ENCODE peak calls at places on chromosomes 11 and 22, in ten cellular contexts. One of them, this sample, is unnamed.

GRCh38 chr11:44255406-44256071 is 54.4 kb downstream of the ALX4 start:
- DNase-seq in psoas muscle: no peak
- DNase-seq in OCI-LY7: no peak
- DNase-seq in thoracic aorta: no peak
- DNase-seq in left ventricle myocardium inferior: no peak
- DNase-seq in NB4: no peak
- DNase-seq in AG09309: no peak
- DNase-seq in MM.1S: no peak
- DNase-seq in lower lobe of right lung: no peak
- DNase-seq in GM23338: no peak
- DNase-seq in this sample: no peak

GRCh38 chr11:14980854-14981253 is 8.7 kb upstream of the CALCA start:
- DNase-seq in psoas muscle: no peak
- DNase-seq in OCI-LY7: no peak
- DNase-seq in thoracic aorta: no peak
- DNase-seq in left ventricle myocardium inferior: no peak
- DNase-seq in NB4: no peak
- DNase-seq in AG09309: peak; percentile 38
- DNase-seq in MM.1S: no peak
- DNase-seq in lower lobe of right lung: no peak
- DNase-seq in GM23338: no peak
- DNase-seq in this sample: no peak

GRCh38 chr22:49014227-49015201 is 813.2 kb downstream of the BRD1 start:
- DNase-seq in psoas muscle: no peak
- DNase-seq in OCI-LY7: no peak
- DNase-seq in thoracic aorta: no peak
- DNase-seq in left ventricle myocardium inferior: no peak
- DNase-seq in NB4: no peak
- DNase-seq in AG09309: no peak
- DNase-seq in MM.1S: no peak
- DNase-seq in lower lobe of right lung: peak; percentile 38
- DNase-seq in GM23338: no peak
- DNase-seq in this sample: no peak

GRCh38 chr11:90220391-90220790 is 2.5 kb downstream of the CHORDC1 start:
- DNase-seq in psoas muscle: no peak
- DNase-seq in OCI-LY7: no peak
- DNase-seq in thoracic aorta: no peak
- DNase-seq in left ventricle myocardium inferior: no peak
- DNase-seq in NB4: peak; percentile 55
- DNase-seq in AG09309: peak; percentile 20
- DNase-seq in MM.1S: no peak
- DNase-seq in lower lobe of right lung: no peak
- DNase-seq in GM23338: no peak
- DNase-seq in this sample: no peak

GRCh38 chr11:65927904-65928397 is 8.7 kb downstream of the DRAP1 start:
- DNase-seq in psoas muscle: no peak
- DNase-seq in OCI-LY7: peak; percentile 46
- DNase-seq in thoracic aorta: no peak
- DNase-seq in left ventricle myocardium inferior: no peak
- DNase-seq in NB4: peak; percentile 50
- DNase-seq in AG09309: no peak
- DNase-seq in MM.1S: peak; percentile 94
- DNase-seq in lower lobe of right lung: peak; percentile 65
- DNase-seq in GM23338: no peak
- DNase-seq in this sample: no peak

GRCh38 chr11:2209900-2210321 is 38.3 kb upstream of the TH start:
- DNase-seq in psoas muscle: peak; percentile 7
- DNase-seq in OCI-LY7: no peak
- DNase-seq in thoracic aorta: no peak
- DNase-seq in left ventricle myocardium inferior: no peak
- DNase-seq in NB4: no peak
- DNase-seq in AG09309: no peak
- DNase-seq in MM.1S: no peak
- DNase-seq in lower lobe of right lung: no peak
- DNase-seq in GM23338: no peak
- DNase-seq in this sample: no peak

GRCh38 chr11:10379433-10379832 is 74.6 kb downstream of the ADM start:
- DNase-seq in psoas muscle: no peak
- DNase-seq in OCI-LY7: no peak
- DNase-seq in thoracic aorta: no peak
- DNase-seq in left ventricle myocardium inferior: no peak
- DNase-seq in NB4: no peak
- DNase-seq in AG09309: peak; percentile 88
- DNase-seq in MM.1S: no peak
- DNase-seq in lower lobe of right lung: no peak
- DNase-seq in GM23338: no peak
- DNase-seq in this sample: no peak

GRCh38 chr11:73387594-73388021 is 11.4 kb downstream of the RELT start:
- DNase-seq in psoas muscle: peak; percentile 70
- DNase-seq in OCI-LY7: no peak
- DNase-seq in thoracic aorta: no peak
- DNase-seq in left ventricle myocardium inferior: no peak
- DNase-seq in NB4: peak; percentile 74
- DNase-seq in AG09309: no peak
- DNase-seq in MM.1S: no peak
- DNase-seq in lower lobe of right lung: peak; percentile 53
- DNase-seq in GM23338: peak; percentile 37
- DNase-seq in this sample: no peak

GRCh38 chr11:77407613-77408012 is 66.3 kb downstream of the PAK1 start:
- DNase-seq in psoas muscle: peak; percentile 52
- DNase-seq in OCI-LY7: no peak
- DNase-seq in thoracic aorta: peak; percentile 33
- DNase-seq in left ventricle myocardium inferior: no peak
- DNase-seq in NB4: peak; percentile 29
- DNase-seq in AG09309: peak; percentile 40
- DNase-seq in MM.1S: no peak
- DNase-seq in lower lobe of right lung: no peak
- DNase-seq in GM23338: peak; percentile 21
- DNase-seq in this sample: no peak

GRCh38 chr11:43947003-43947500 is 4.6 kb downstream of the C11orf96 start:
- DNase-seq in psoas muscle: no peak
- DNase-seq in OCI-LY7: no peak
- DNase-seq in thoracic aorta: no peak
- DNase-seq in left ventricle myocardium inferior: no peak
- DNase-seq in NB4: peak; percentile 28
- DNase-seq in AG09309: no peak
- DNase-seq in MM.1S: peak; percentile 14
- DNase-seq in lower lobe of right lung: no peak
- DNase-seq in GM23338: peak; percentile 74
- DNase-seq in this sample: no peak

GRCh38 chr11:76664578-76665061 is 5.9 kb downstream of the LRRC32 start:
- DNase-seq in psoas muscle: no peak
- DNase-seq in OCI-LY7: peak; percentile 83
- DNase-seq in thoracic aorta: no peak
- DNase-seq in left ventricle myocardium inferior: no peak
- DNase-seq in NB4: no peak
- DNase-seq in AG09309: no peak
- DNase-seq in MM.1S: peak; percentile 11
- DNase-seq in lower lobe of right lung: peak; percentile 40
- DNase-seq in GM23338: no peak
- DNase-seq in this sample: no peak

GRCh38 chr11:116901211-116901610 is 63.8 kb upstream of the APOA1 start:
- DNase-seq in psoas muscle: peak; percentile 69
- DNase-seq in OCI-LY7: no peak
- DNase-seq in thoracic aorta: no peak
- DNase-seq in left ventricle myocardium inferior: peak; percentile 73
- DNase-seq in NB4: no peak
- DNase-seq in AG09309: no peak
- DNase-seq in MM.1S: no peak
- DNase-seq in lower lobe of right lung: no peak
- DNase-seq in GM23338: no peak
- DNase-seq in this sample: no peak

GRCh38 chr11:61815790-61816735 is 740 bp downstream of the FADS1 start:
- DNase-seq in psoas muscle: peak; percentile 74
- DNase-seq in OCI-LY7: no peak
- DNase-seq in thoracic aorta: peak; percentile 45
- DNase-seq in left ventricle myocardium inferior: peak; percentile 73
- DNase-seq in NB4: peak; percentile 74
- DNase-seq in AG09309: no peak
- DNase-seq in MM.1S: peak; percentile 64
- DNase-seq in lower lobe of right lung: peak; percentile 79
- DNase-seq in GM23338: peak; percentile 88
- DNase-seq in this sample: no peak

GRCh38 chr11:57481915-57482781 is 21.8 kb downstream of the RTN4RL2 start:
- DNase-seq in psoas muscle: no peak
- DNase-seq in OCI-LY7: no peak
- DNase-seq in thoracic aorta: no peak
- DNase-seq in left ventricle myocardium inferior: no peak
- DNase-seq in NB4: no peak
- DNase-seq in AG09309: no peak
- DNase-seq in MM.1S: no peak
- DNase-seq in lower lobe of right lung: no peak
- DNase-seq in GM23338: peak; percentile 44
- DNase-seq in this sample: no peak

GRCh38 chr11:120532511-120533196 is 21.1 kb downstream of the GRIK4 start:
- DNase-seq in psoas muscle: no peak
- DNase-seq in OCI-LY7: no peak
- DNase-seq in thoracic aorta: no peak
- DNase-seq in left ventricle myocardium inferior: no peak
- DNase-seq in NB4: no peak
- DNase-seq in AG09309: peak; percentile 32
- DNase-seq in MM.1S: no peak
- DNase-seq in lower lobe of right lung: no peak
- DNase-seq in GM23338: no peak
- DNase-seq in this sample: no peak

GRCh38 chr11:99522467-99523173 is 501.9 kb downstream of the CNTN5 start:
- DNase-seq in psoas muscle: no peak
- DNase-seq in OCI-LY7: no peak
- DNase-seq in thoracic aorta: no peak
- DNase-seq in left ventricle myocardium inferior: no peak
- DNase-seq in NB4: no peak
- DNase-seq in AG09309: no peak
- DNase-seq in MM.1S: no peak
- DNase-seq in lower lobe of right lung: no peak
- DNase-seq in GM23338: no peak
- DNase-seq in this sample: no peak

GRCh38 chr11:33630936-33631748 is 69.5 kb downstream of the C11orf91 start:
- DNase-seq in psoas muscle: no peak
- DNase-seq in OCI-LY7: no peak
- DNase-seq in thoracic aorta: no peak
- DNase-seq in left ventricle myocardium inferior: no peak
- DNase-seq in NB4: no peak
- DNase-seq in AG09309: no peak
- DNase-seq in MM.1S: no peak
- DNase-seq in lower lobe of right lung: no peak
- DNase-seq in GM23338: no peak
- DNase-seq in this sample: no peak

DNA sequence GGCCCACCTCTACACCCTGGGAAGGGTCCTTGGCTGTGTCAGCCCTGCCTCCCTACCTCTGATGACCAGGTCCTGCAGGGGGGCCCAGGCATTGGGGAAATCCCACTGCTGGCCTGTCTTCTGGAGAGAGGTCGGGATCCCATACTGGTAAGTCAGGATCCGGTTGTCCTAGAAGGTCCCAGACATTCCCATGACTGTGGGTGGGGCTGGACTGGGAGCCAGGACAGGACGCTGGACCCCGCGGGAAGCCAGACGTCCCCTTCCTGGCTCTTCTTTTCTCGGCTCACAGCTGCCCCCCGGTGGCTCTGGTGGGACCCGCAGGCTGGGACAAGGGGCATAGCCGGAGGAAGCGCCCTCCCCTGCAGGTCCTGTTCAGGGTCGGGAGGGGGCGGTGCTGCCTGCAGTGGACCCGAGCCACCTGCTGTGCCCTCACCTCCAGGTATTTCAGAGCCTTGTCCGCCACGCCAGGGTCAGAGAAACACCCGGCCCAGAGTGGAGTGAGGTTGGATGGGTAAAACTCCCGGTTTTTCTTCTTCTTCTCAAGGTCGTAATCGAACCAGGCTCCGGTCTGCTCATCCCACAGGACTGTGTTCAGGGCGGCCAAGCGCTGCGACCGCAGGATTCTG is 20.0 kb downstream of the TREH start:
- DNase-seq in psoas muscle: peak; percentile 94
- DNase-seq in OCI-LY7: peak; percentile 89
- DNase-seq in thoracic aorta: peak; percentile 91
- DNase-seq in left ventricle myocardium inferior: peak; percentile 92
- DNase-seq in NB4: peak; percentile 83
- DNase-seq in AG09309: peak; percentile 17
- DNase-seq in MM.1S: peak; percentile 84
- DNase-seq in lower lobe of right lung: peak; percentile 91
- DNase-seq in GM23338: peak; percentile 98
- DNase-seq in this sample: no peak
- H3K4me3 ChIP-seq in psoas muscle: peak overlapping the region; percentile 1
- H3K4me3 ChIP-seq in OCI-LY7: no peak overlapping the region
- H3K4me3 ChIP-seq in thoracic aorta: peak overlapping the region; percentile 14
- H3K4me3 ChIP-seq in left ventricle myocardium inferior: peak overlapping the region; percentile 16
- H3K4me3 ChIP-seq in NB4: no peak overlapping the region
- H3K4me3 ChIP-seq in AG09309: no peak overlapping the region
- H3K4me3 ChIP-seq in MM.1S: no peak overlapping the region
- H3K4me3 ChIP-seq in lower lobe of right lung: no peak overlapping the region
- H3K4me3 ChIP-seq in GM23338: peak overlapping the region; percentile 36
- H3K4me3 ChIP-seq in this sample: no peak overlapping the region

GRCh38 chr22:32355760-32356159 is 1.9 kb upstream of the RFPL3 start:
- DNase-seq in psoas muscle: no peak
- DNase-seq in OCI-LY7: peak; percentile 22
- DNase-seq in thoracic aorta: no peak
- DNase-seq in left ventricle myocardium inferior: no peak
- DNase-seq in NB4: no peak
- DNase-seq in AG09309: no peak
- DNase-seq in MM.1S: no peak
- DNase-seq in lower lobe of right lung: no peak
- DNase-seq in GM23338: peak; percentile 72
- DNase-seq in this sample: no peak
- TF ChIP-seq CTCF in psoas muscle: no peak
- TF ChIP-seq CTCF in OCI-LY7: peak; percentile 33
- TF ChIP-seq CTCF in thoracic aorta: no peak
- TF ChIP-seq CTCF in left ventricle myocardium inferior: peak; percentile 22
- TF ChIP-seq CTCF in NB4: no peak
- TF ChIP-seq CTCF in AG09309: no peak
- TF ChIP-seq CTCF in MM.1S: no peak
- TF ChIP-seq CTCF in lower lobe of right lung: no peak
- TF ChIP-seq CTCF in GM23338: peak; percentile 70
- TF ChIP-seq CTCF in this sample: peak; percentile 62

DNA sequence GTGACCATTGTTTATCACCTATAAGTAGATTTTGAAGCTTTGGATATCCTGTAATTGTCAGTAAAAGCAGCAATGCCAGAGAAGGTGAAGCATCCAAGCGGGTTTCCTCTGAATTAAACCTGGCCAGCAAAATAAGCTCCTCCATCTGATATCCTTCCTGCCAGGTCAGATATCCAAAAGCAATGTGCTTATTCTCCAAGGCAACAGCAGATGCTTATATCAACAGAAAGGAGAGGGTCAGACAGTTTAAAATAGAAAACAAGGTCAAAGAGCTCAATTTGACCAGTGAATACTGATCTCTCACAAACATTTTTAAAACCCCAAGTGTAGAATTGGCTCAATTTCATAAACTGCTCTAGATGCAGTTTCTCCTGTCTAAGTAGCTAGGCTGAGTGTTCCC is 174.0 kb upstream of the ARHGAP20 start:
- DNase-seq in psoas muscle: no peak
- DNase-seq in OCI-LY7: no peak
- DNase-seq in thoracic aorta: no peak
- DNase-seq in left ventricle myocardium inferior: no peak
- DNase-seq in NB4: no peak
- DNase-seq in AG09309: no peak
- DNase-seq in MM.1S: no peak
- DNase-seq in lower lobe of right lung: no peak
- DNase-seq in GM23338: no peak
- DNase-seq in this sample: no peak
- H3K4me3 ChIP-seq in psoas muscle: no peak overlapping the region
- H3K4me3 ChIP-seq in OCI-LY7: no peak overlapping the region
- H3K4me3 ChIP-seq in thoracic aorta: no peak overlapping the region
- H3K4me3 ChIP-seq in left ventricle myocardium inferior: no peak overlapping the region
- H3K4me3 ChIP-seq in NB4: no peak overlapping the region
- H3K4me3 ChIP-seq in AG09309: no peak overlapping the region
- H3K4me3 ChIP-seq in MM.1S: no peak overlapping the region
- H3K4me3 ChIP-seq in lower lobe of right lung: no peak overlapping the region
- H3K4me3 ChIP-seq in GM23338: no peak overlapping the region
- H3K4me3 ChIP-seq in this sample: no peak overlapping the region

GRCh38 chr11:86676533-86677154 is 4.2 kb upstream of the ME3 start:
- DNase-seq in psoas muscle: no peak
- DNase-seq in OCI-LY7: peak; percentile 3
- DNase-seq in thoracic aorta: no peak
- DNase-seq in left ventricle myocardium inferior: no peak
- DNase-seq in NB4: peak; percentile 48
- DNase-seq in AG09309: no peak
- DNase-seq in MM.1S: no peak
- DNase-seq in lower lobe of right lung: no peak
- DNase-seq in GM23338: peak; percentile 93
- DNase-seq in this sample: no peak
- TF ChIP-seq CTCF in psoas muscle: no peak
- TF ChIP-seq CTCF in OCI-LY7: peak; percentile 59
- TF ChIP-seq CTCF in thoracic aorta: peak; percentile 8
- TF ChIP-seq CTCF in left ventricle myocardium inferior: peak; percentile 26
- TF ChIP-seq CTCF in NB4: peak; percentile 69
- TF ChIP-seq CTCF in AG09309: peak; percentile 35
- TF ChIP-seq CTCF in MM.1S: peak; percentile 34
- TF ChIP-seq CTCF in lower lobe of right lung: peak; percentile 33
- TF ChIP-seq CTCF in GM23338: peak; percentile 79
- TF ChIP-seq CTCF in this sample: peak; percentile 69

This sample was measured in epithelial cell of proximal tubule.